ENCODE peak calls at places on chromosomes 4 and X, in seven cellular contexts. W is cardiac fibroblast; R is activated T-cell treated with anti-CD3 and anti-CD28 coated beads, Interleukin-2, amount 50 U/mL, for 24 hours; Y is HTR-8/SVneo; J is cardiac muscle cell; B is T-cell; T is activated T-helper 1 cell treated with anti-CD3 and anti-CD28 coated beads, Interleukin-2, amount 50 U/mL, for 16 hours. N is an unnamed sample.

GRCh38 chr4:75715105-75715799 is 9.1 kb upstream of the USO1 start:
- DNase-seq in W (peak), R (no peak), Y (no peak), J (no peak), B (no peak), T (no peak), N (no peak)

GRCh38 chr4:186887211-186887785 is 163.6 kb upstream of the FAT1 start:
- DNase-seq in W (no peak), R (no peak), Y (no peak), J (peak), B (no peak), T (no peak), N (no peak)

GRCh38 chr4:5474756-5475155 is 233.6 kb downstream of the EVC2 start:
- DNase-seq in W (peak), R (no peak), Y (peak), J (no peak), B (no peak), T (no peak), N (no peak)

GRCh38 chrX:108590496-108590895 is 145.9 kb downstream of the IRS4 start:
- DNase-seq in W (peak), R (no peak), Y (no peak), J (no peak), B (no peak), T (no peak), N (no peak)

GRCh38 chr4:184265566-184266351 is 48.1 kb upstream of the ENPP6 start:
- DNase-seq in W (peak), R (no peak), Y (no peak), J (no peak), B (no peak), T (no peak), N (peak)

GRCh38 chr4:151990201-151990600 is 229.4 kb upstream of the GATB start:
- DNase-seq in W (no peak), R (no peak), Y (peak), J (no peak), B (no peak), T (no peak), N (peak)

GRCh38 chr4:151195801-151196200 is 81.2 kb upstream of the PRSS48 start:
- DNase-seq in W (peak), R (no peak), Y (peak), J (no peak), B (no peak), T (no peak), N (peak)

GRCh38 chr4:112213850-112214249 is 17.7 kb upstream of the AP1AR start:
- DNase-seq in W (peak), R (no peak), Y (no peak), J (no peak), B (no peak), T (no peak), N (no peak)

GRCh38 chr4:8912089-8912455 is 40.4 kb upstream of the HMX1 start:
- DNase-seq in W (no peak), R (peak), Y (no peak), J (no peak), B (no peak), T (no peak), N (no peak)

GRCh38 chr4:183729430-183730328 is 70.6 kb downstream of the TRAPPC11 start:
- DNase-seq in W (no peak), R (no peak), Y (no peak), J (no peak), B (no peak), T (no peak), N (no peak)

GRCh38 chr4:80128941-80129340 is 55.9 kb upstream of the ANTXR2 start:
- DNase-seq in W (no peak), R (no peak), Y (no peak), J (no peak), B (no peak), T (no peak), N (no peak)

GRCh38 chr4:43564107-43564506 is 671.6 kb downstream of the GRXCR1 start:
- DNase-seq in W (no peak), R (no peak), Y (no peak), J (no peak), B (no peak), T (no peak), N (no peak)

GRCh38 chr4:42531631-42532030 is 125.3 kb downstream of the ATP8A1 start:
- DNase-seq in W (no peak), R (no peak), Y (no peak), J (no peak), B (no peak), T (no peak), N (no peak)

GRCh38 chrX:101999644-102000539 is 68.1 kb upstream of the ZMAT1 start:
- DNase-seq in W (no peak), R (no peak), Y (no peak), J (no peak), B (no peak), T (no peak), N (no peak)

GRCh38 chrX:17759990-17760389 is 22.7 kb downstream of the SCML1 start:
- DNase-seq in W (no peak), R (no peak), Y (no peak), J (no peak), B (no peak), T (no peak), N (no peak)

GRCh38 chr4:77617203-77617602 is 11.6 kb downstream of the CXCL13 start:
- DNase-seq in W (no peak), R (no peak), Y (no peak), J (no peak), B (no peak), T (no peak), N (peak)

GRCh38 chrX:107102980-107103379 is 15.6 kb downstream of the RBM41 start:
- DNase-seq in W (peak), R (no peak), Y (no peak), J (peak), B (no peak), T (no peak), N (no peak)

GRCh38 chr4:54659213-54660144 is 1.7 kb downstream of the KIT start:
- DNase-seq in W (peak), R (no peak), Y (no peak), J (peak), B (no peak), T (no peak), N (no peak)

GRCh38 chr4:113646456-113646809 is 115.1 kb downstream of the CAMK2D start:
- DNase-seq in W (peak), R (no peak), Y (no peak), J (peak), B (no peak), T (no peak), N (peak)

GRCh38 chr4:186831574-186831973 is 107.9 kb upstream of the FAT1 start:
- DNase-seq in W (no peak), R (no peak), Y (no peak), J (no peak), B (no peak), T (no peak), N (no peak)

GRCh38 chrX:46554942-46555341 is 9.7 kb upstream of the ZNF674 start:
- DNase-seq in W (peak), R (no peak), Y (no peak), J (no peak), B (no peak), T (no peak), N (peak)

GRCh38 chrX:55118574-55118973 is 29.8 kb downstream of the PAGE2 start:
- DNase-seq in W (no peak), R (no peak), Y (no peak), J (no peak), B (no peak), T (no peak), N (no peak)

GRCh38 chrX:153075366-153075765 is 3.1 kb downstream of the PNMA6A start:
- DNase-seq in W (no peak), R (no peak), Y (no peak), J (no peak), B (no peak), T (no peak), N (no peak)

GRCh38 chr4:114599231-114600065 is 841 bp downstream of the UGT8 start:
- DNase-seq in W (no peak), R (peak), Y (peak), J (peak), B (no peak), T (no peak), N (no peak)

GRCh38 chr4:177441061-177441802 is 1.0 kb downstream of the AGA start:
- DNase-seq in W (peak), R (peak), Y (no peak), J (no peak), B (no peak), T (no peak), N (peak)

GRCh38 chrX:43953218-43953617 is 20.0 kb downstream of the NDP start:
- DNase-seq in W (peak), R (no peak), Y (no peak), J (no peak), B (no peak), T (no peak), N (no peak)

GRCh38 chrX:48466696-48467095 is 3.4 kb downstream of the SLC38A5 start:
- DNase-seq in W (no peak), R (peak), Y (no peak), J (no peak), B (no peak), T (no peak), N (no peak)

GRCh38 chrX:19127649-19128168 is 5.4 kb upstream of the ADGRG2 start:
- DNase-seq in W (peak), R (no peak), Y (no peak), J (no peak), B (no peak), T (no peak), N (peak)

GRCh38 chr4:133095591-133095990 is 53.5 kb upstream of the PCDH10 start:
- DNase-seq in W (no peak), R (no peak), Y (no peak), J (no peak), B (no peak), T (no peak), N (no peak)